ENCODE peak calls at places on chromosomes 13 and 19, in six cellular contexts. Q is IMR-90, K is H9, W is mesendoderm, A is H1, G is mesenchymal stem cell. O is an unnamed sample.
A peak's percentile ranks its signal among the peaks of the same experiment; 100 is the strongest.

GRCh38 chr19:35786299-35787160 is 11.2 kb downstream of the ARHGAP33 start:
- DNase-seq in Q (no peak), K (no peak), W (no peak), A (no peak), G (no peak), O (no peak)

GRCh38 chr19:55656552-55656951 is 1.7 kb downstream of the U2AF2 start:
- DNase-seq in Q (no peak), K (no peak), W (no peak), A (no peak), G (no peak), O (no peak)

GRCh38 chr13:92103673-92104296 is 705.4 kb downstream of the GPC5 start:
- DNase-seq in Q (peak; percentile 9), K (no peak), W (peak; percentile 69), A (no peak), G (peak; percentile 32), O (no peak)

GRCh38 chr13:89457977-89458376 is 1786.8 kb downstream of the SLITRK5 start:
- DNase-seq in Q (peak; percentile 34), K (no peak), W (peak; percentile 28), A (no peak), G (peak; percentile 53), O (no peak)

GRCh38 chr19:53908933-53909415 is at the start of gene CACNG7:
- DNase-seq in Q (no peak), K (peak; percentile 66), W (peak; percentile 57), A (no peak), G (no peak), O (peak; percentile 57)

GRCh38 chr19:45505151-45505995 is 1.9 kb upstream of the VASP start:
- DNase-seq in Q (peak; percentile 58), K (no peak), W (no peak), A (no peak), G (peak; percentile 57), O (no peak)

GRCh38 chr19:7191946-7192691 is 102.1 kb downstream of the INSR start:
- DNase-seq in Q (no peak), K (no peak), W (no peak), A (no peak), G (no peak), O (no peak)

GRCh38 chr19:38734426-38735256 is 9.6 kb downstream of the CAPN12 start:
- DNase-seq in Q (no peak), K (peak; percentile 39), W (peak; percentile 50), A (no peak), G (peak; percentile 43), O (no peak)

GRCh38 chr13:41675306-41675705 is 218.0 kb downstream of the RGCC start:
- DNase-seq in Q (no peak), K (no peak), W (no peak), A (no peak), G (no peak), O (no peak)

GRCh38 chr13:41456768-41457588 is at the start of gene RGCC:
- DNase-seq in Q (peak; percentile 49), K (peak; percentile 75), W (peak; percentile 72), A (no peak), G (peak; percentile 70), O (peak; percentile 56)

GRCh38 chr13:29954082-29955043 is 103.9 kb upstream of the UBL3 start:
- DNase-seq in Q (no peak), K (no peak), W (no peak), A (no peak), G (no peak), O (no peak)

GRCh38 chr13:47679391-47679790 is 321.7 kb downstream of the SUCLA2 start:
- DNase-seq in Q (peak; percentile 59), K (no peak), W (no peak), A (no peak), G (peak; percentile 79), O (no peak)

GRCh38 chr13:39350461-39350881 is 252.5 kb downstream of the LHFPL6 start:
- DNase-seq in Q (no peak), K (no peak), W (no peak), A (no peak), G (no peak), O (no peak)

GRCh38 chr19:55247621-55248099 is 11.2 kb downstream of the PPP6R1 start:
- DNase-seq in Q (no peak), K (no peak), W (peak; percentile 54), A (no peak), G (peak; percentile 45), O (no peak)

GRCh38 chr19:18768046-18768771 is 22.9 kb downstream of the COMP start:
- DNase-seq in Q (no peak), K (no peak), W (no peak), A (no peak), G (no peak), O (no peak)

GRCh38 chr19:10736189-10736588 is 18.3 kb downstream of the DNM2 start:
- DNase-seq in Q (no peak), K (no peak), W (no peak), A (no peak), G (no peak), O (no peak)

GRCh38 chr13:50357586-50358118 is 342.4 kb downstream of the KCNRG start:
- DNase-seq in Q (peak; percentile 93), K (no peak), W (no peak), A (no peak), G (peak; percentile 64), O (no peak)

GRCh38 chr13:113448885-113449692 is 4.2 kb downstream of the ADPRHL1 start:
- DNase-seq in Q (no peak), K (no peak), W (no peak), A (no peak), G (no peak), O (no peak)

GRCh38 chr13:49336655-49337054 is 88.9 kb downstream of the CDADC1 start:
- DNase-seq in Q (no peak), K (no peak), W (no peak), A (no peak), G (no peak), O (no peak)

GRCh38 chr13:77565635-77566034 is 30.1 kb downstream of the SCEL start:
- DNase-seq in Q (peak; percentile 9), K (no peak), W (peak; percentile 40), A (no peak), G (peak; percentile 45), O (peak; percentile 3)

GRCh38 chr13:84864341-84864740 is 934.9 kb downstream of the SLITRK6 start:
- DNase-seq in Q (no peak), K (no peak), W (no peak), A (no peak), G (no peak), O (no peak)

GRCh38 chr19:23460656-23461055 is 65.4 kb upstream of the ZNF91 start:
- DNase-seq in Q (no peak), K (no peak), W (no peak), A (no peak), G (no peak), O (no peak)
- H3K23ac ChIP-seq in Q (no peak overlapping the region), K (no peak overlapping the region), W (no peak overlapping the region), A (no peak overlapping the region), G (no peak overlapping the region), O (no peak overlapping the region)

GRCh38 chr13:52011690-52012511 is at the start of gene ALG11:
- DNase-seq in Q (peak; percentile 97), K (peak; percentile 99), W (peak; percentile 99), A (peak; percentile 97), G (peak; percentile 99), O (peak; percentile 99)
- H3K23ac ChIP-seq in Q (peak within 1 kb of the TSS; percentile 89), K (no peak within 1 kb of the TSS), W (no peak within 1 kb of the TSS), A (no peak within 1 kb of the TSS), G (no peak within 1 kb of the TSS), O (peak within 1 kb of the TSS; percentile 80)

DNA sequence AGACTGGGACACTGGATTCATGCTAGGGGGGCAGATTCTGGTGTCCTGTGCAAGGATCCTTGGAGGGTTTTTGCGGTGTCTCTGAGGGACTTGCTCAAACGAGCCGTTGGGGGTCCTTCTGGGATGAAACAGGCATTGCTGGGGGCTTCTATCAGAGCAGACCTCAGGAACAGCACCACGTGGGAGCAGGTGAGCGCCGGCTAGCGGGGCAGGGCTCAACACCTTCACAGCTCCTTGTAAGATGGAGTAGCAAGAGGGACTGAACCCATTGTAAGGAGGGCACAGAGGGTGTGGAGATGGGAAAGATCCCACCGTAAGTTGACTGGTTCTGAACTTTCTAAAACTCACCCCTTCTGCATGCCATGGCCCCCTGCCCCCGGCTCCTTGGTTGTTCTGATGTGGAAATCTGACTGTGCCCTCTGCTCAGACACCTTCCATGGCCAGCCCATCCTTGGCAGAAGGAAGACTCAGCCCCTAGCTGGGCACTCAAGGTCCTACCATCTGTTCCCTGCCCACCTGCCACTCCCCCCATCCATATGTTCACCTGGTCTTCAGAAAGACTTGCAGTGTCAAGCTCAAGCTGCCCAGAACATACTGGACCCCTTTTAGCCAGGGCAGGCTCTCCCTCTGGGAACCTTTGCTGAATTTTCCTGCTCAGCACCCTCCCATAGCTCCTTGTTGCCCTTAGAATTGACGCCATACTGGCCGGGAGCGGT is 1.2 kb downstream of the SLC27A1 start:
- DNase-seq in Q (no peak), K (no peak), W (no peak), A (no peak), G (no peak), O (no peak)
- H3K23ac ChIP-seq in Q (no peak overlapping the region), K (no peak overlapping the region), W (no peak overlapping the region), A (no peak overlapping the region), G (no peak overlapping the region), O (no peak overlapping the region)

GRCh38 chr19:378706-379105 is 30.2 kb downstream of the C2CD4C start:
- DNase-seq in Q (no peak), K (no peak), W (no peak), A (no peak), G (no peak), O (no peak)
- H3K23ac ChIP-seq in Q (no peak overlapping the region), K (no peak overlapping the region), W (no peak overlapping the region), A (no peak overlapping the region), G (no peak overlapping the region), O (no peak overlapping the region)

GRCh38 chr19:17451820-17452219 is 3.4 kb upstream of the TMEM221 start:
- DNase-seq in Q (no peak), K (no peak), W (no peak), A (no peak), G (no peak), O (no peak)

GRCh38 chr19:17456127-17456526 is 4.6 kb downstream of the NXNL1 start:
- DNase-seq in Q (no peak), K (no peak), W (no peak), A (no peak), G (no peak), O (no peak)

GRCh38 chr19:17455308-17455707 is 5.4 kb downstream of the NXNL1 start:
- DNase-seq in Q (no peak), K (no peak), W (no peak), A (no peak), G (no peak), O (no peak)

GRCh38 chr19:17455711-17456123 is 5.0 kb downstream of the NXNL1 start:
- DNase-seq in Q (no peak), K (peak; percentile 46), W (no peak), A (no peak), G (no peak), O (no peak)

GRCh38 chr19:17454579-17454978 is 6.1 kb upstream of the TMEM221 start:
- DNase-seq in Q (no peak), K (peak; percentile 56), W (no peak), A (no peak), G (no peak), O (no peak)
- H3K23ac ChIP-seq in Q (no peak overlapping the region), K (no peak overlapping the region), W (no peak overlapping the region), A (no peak overlapping the region), G (no peak overlapping the region), O (no peak overlapping the region)

O was measured in neuronal stem cell.